ENCODE peak calls at places on chromosomes 4 and X, in nine cellular contexts. X, G, J, R, I, M, H, B and O are unnamed samples. For H3K27me3, the result is how much of the 10 kb centered on the place peaks cover.

GRCh38 chrX:42804524-42804923 is 26.6 kb upstream of the PPP1R2C start:
- DNase-seq in X (no peak), G (no peak), J (no peak), R (no peak), I (no peak), M (no peak), H (no peak), B (no peak), O (no peak)

GRCh38 chr4:122117743-122118142 is 34.4 kb upstream of the BLTP1 start:
- DNase-seq in X (no peak), G (no peak), J (no peak), R (peak), I (no peak), M (no peak), H (peak), B (peak), O (no peak)

GRCh38 chrX:115112411-115112810 is 76.8 kb upstream of the RBMXL3 start:
- DNase-seq in X (no peak), G (no peak), J (no peak), R (no peak), I (no peak), M (no peak), H (no peak), B (no peak), O (no peak)

GRCh38 chr4:1961563-1961962 is 47.2 kb downstream of the NELFA start:
- DNase-seq in X (no peak), G (no peak), J (no peak), R (no peak), I (no peak), M (no peak), H (no peak), B (no peak), O (no peak)

GRCh38 chr4:165612936-165613335 is 234.1 kb downstream of the CPE start:
- DNase-seq in X (no peak), G (no peak), J (no peak), R (no peak), I (no peak), M (no peak), H (no peak), B (no peak), O (no peak)

GRCh38 chr4:161356351-161356750 is 807.4 kb downstream of the FSTL5 start:
- DNase-seq in X (no peak), G (no peak), J (no peak), R (no peak), I (no peak), M (no peak), H (no peak), B (no peak), O (no peak)

GRCh38 chr4:2849267-2850140 is 5.9 kb downstream of the ADD1 start:
- DNase-seq in X (no peak), G (no peak), J (no peak), R (no peak), I (no peak), M (no peak), H (no peak), B (no peak), O (no peak)

GRCh38 chrX:49155243-49155899 is 7.2 kb upstream of the MAGIX start:
- DNase-seq in X (no peak), G (peak), J (no peak), R (peak), I (no peak), M (no peak), H (peak), B (peak), O (no peak)

GRCh38 chr4:149553959-149554520 is 261.6 kb downstream of the IQCM start:
- DNase-seq in X (no peak), G (no peak), J (no peak), R (no peak), I (no peak), M (no peak), H (no peak), B (no peak), O (no peak)

GRCh38 chr4:24226018-24226417 is 336.2 kb upstream of the PPARGC1A start:
- DNase-seq in X (no peak), G (no peak), J (no peak), R (no peak), I (no peak), M (no peak), H (no peak), B (peak), O (no peak)

DNA sequence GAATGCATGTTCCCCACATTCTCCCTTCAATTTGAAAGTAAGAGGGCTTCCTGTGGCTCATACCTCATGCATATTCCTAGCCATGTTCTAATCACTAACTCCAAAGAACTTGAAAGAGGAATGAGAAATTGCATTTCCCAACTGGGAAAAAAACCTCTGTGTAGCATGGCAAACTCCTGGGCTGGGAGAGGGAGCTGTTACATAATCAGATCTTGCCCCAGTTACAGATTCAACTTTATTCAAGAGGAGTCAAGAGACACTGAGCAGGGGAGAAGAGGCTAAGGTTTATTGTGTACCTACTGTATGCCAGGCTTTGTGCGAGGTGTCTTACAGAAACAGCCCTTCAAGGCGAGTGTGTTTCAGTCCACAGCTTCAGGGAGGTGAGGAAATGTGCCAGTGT is 90.1 kb downstream of the SLC2A9 start:
- DNase-seq in X (no peak), G (no peak), J (no peak), R (no peak), I (no peak), M (no peak), H (no peak), B (no peak), O (no peak)
- H3K4me3 ChIP-seq in X (no peak), G (no peak), J (no peak), R (no peak), I (no peak), M (no peak), H (no peak), B (no peak), O (no peak)

GRCh38 chr4:17577660-17578481 is 873 bp downstream of the LAP3 start:
- DNase-seq in X (no peak), G (peak), J (peak), R (peak), I (peak), M (peak), H (peak), B (peak), O (no peak)

GRCh38 chr4:17578482-17578891 is 1.5 kb downstream of the LAP3 start:
- DNase-seq in X (peak), G (peak), J (no peak), R (no peak), I (no peak), M (no peak), H (no peak), B (peak), O (no peak)

GRCh38 chr4:17574206-17574605 is 2.8 kb upstream of the LAP3 start:
- DNase-seq in X (no peak), G (no peak), J (no peak), R (no peak), I (no peak), M (no peak), H (no peak), B (no peak), O (no peak)

GRCh38 chr4:17580969-17581368 is 4.0 kb downstream of the LAP3 start:
- DNase-seq in X (no peak), G (no peak), J (no peak), R (peak), I (no peak), M (no peak), H (no peak), B (peak), O (no peak)

DNA sequence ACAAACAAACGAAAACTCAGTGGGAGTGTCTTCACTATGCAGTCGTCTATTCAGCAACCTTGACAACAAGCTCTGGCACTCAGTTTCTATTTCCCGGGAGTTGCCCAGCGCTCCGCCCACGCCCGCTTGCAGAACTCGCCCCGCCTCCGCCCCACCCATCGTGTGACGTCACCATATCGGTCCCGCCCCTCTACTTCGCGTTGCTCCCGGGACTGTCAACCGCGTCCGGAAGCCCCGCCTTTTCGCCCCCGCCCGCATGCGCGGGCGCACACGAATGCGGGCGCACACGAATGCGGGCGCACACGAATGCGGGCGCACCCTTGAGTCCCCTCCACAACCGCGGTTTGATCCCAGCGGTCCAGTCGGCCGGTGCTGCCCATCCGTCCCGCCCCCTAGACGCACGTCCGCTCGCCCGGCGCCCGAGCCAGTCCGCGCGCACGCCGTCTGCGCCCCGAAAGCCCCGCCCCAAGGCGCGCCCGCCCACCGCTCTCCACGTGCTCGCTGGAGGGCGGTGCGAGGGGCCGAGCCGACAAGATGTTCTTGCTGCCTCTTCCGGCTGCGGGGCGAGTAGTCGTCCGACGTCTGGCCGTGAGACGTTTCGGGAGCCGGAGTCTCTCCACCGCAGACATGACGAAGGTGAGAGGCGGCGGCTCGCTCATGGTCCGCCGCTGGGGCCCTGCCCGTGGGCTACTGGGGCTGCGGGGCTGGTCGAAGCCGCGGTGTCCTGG is at the start of gene LAP3:
- DNase-seq in X (peak), G (peak), J (peak), R (peak), I (peak), M (peak), H (peak), B (peak), O (peak)
- TF ChIP-seq CTCF in X (no peak), G (no peak), J (no peak), R (no peak), I (no peak), M (no peak), H (no peak), B (no peak), O (no peak)

GRCh38 chr4:26884486-26884988 is 23.9 kb downstream of the STIM2 start:
- DNase-seq in X (peak), G (no peak), J (no peak), R (no peak), I (no peak), M (no peak), H (no peak), B (no peak), O (no peak)
- H3K27me3 ChIP-seq in X (under half), G (under half), J (under half), R (under half), I (under half), M (under half), H (under half), B (under half), O (under half)

GRCh38 chr4:70996014-70996353 is 2.5 kb downstream of the DCK start:
- DNase-seq in X (no peak), G (no peak), J (no peak), R (no peak), I (no peak), M (no peak), H (no peak), B (no peak), O (no peak)
- H3K4me3 ChIP-seq in X (peak), G (no peak), J (peak), R (no peak), I (peak), M (no peak), H (no peak), B (no peak), O (no peak)

GRCh38 chr4:147110968-147111367 is 165.3 kb upstream of the TTC29 start:
- DNase-seq in X (no peak), G (peak), J (no peak), R (peak), I (no peak), M (no peak), H (peak), B (peak), O (no peak)
- TF ChIP-seq CTCF in X (no peak), G (peak), J (peak), R (peak), I (peak), M (no peak), H (no peak), B (peak), O (peak)

GRCh38 chrX:134562002-134562401 is 96.3 kb downstream of the PLAC1 start:
- DNase-seq in X (no peak), G (no peak), J (no peak), R (no peak), I (no peak), M (no peak), H (no peak), B (no peak), O (no peak)
- H3K27me3 ChIP-seq in X (under half), G (under half), J (under half), R (under half), I (under half), M (under half), H (under half), B (under half), O (under half)

GRCh38 chr4:76012388-76012801 is 5.1 kb upstream of the CXCL9 start:
- DNase-seq in X (no peak), G (no peak), J (no peak), R (peak), I (no peak), M (no peak), H (peak), B (peak), O (no peak)

GRCh38 chr4:76011700-76012387 is 4.5 kb upstream of the CXCL9 start:
- DNase-seq in X (peak), G (peak), J (peak), R (peak), I (no peak), M (no peak), H (peak), B (peak), O (peak)

GRCh38 chr4:76013540-76013939 is 6.2 kb upstream of the CXCL9 start:
- DNase-seq in X (no peak), G (no peak), J (no peak), R (no peak), I (no peak), M (no peak), H (no peak), B (no peak), O (no peak)

GRCh38 chr4:76007089-76007559 is at the start of gene CXCL9:
- DNase-seq in X (no peak), G (peak), J (no peak), R (no peak), I (no peak), M (no peak), H (peak), B (no peak), O (no peak)

GRCh38 chr4:76011018-76011670 is 3.8 kb upstream of the CXCL9 start:
- DNase-seq in X (no peak), G (no peak), J (no peak), R (no peak), I (no peak), M (no peak), H (no peak), B (no peak), O (no peak)
- H3K4me3 ChIP-seq in X (peak), G (no peak), J (peak), R (no peak), I (peak), M (no peak), H (no peak), B (no peak), O (no peak)

GRCh38 chr4:140152015-140152703 is 1.8 kb downstream of the MAML3 start:
- DNase-seq in X (no peak), G (peak), J (peak), R (no peak), I (peak), M (peak), H (no peak), B (no peak), O (no peak)
- TF ChIP-seq CTCF in X (no peak), G (peak), J (peak), R (peak), I (peak), M (no peak), H (peak), B (peak), O (no peak)

DNA sequence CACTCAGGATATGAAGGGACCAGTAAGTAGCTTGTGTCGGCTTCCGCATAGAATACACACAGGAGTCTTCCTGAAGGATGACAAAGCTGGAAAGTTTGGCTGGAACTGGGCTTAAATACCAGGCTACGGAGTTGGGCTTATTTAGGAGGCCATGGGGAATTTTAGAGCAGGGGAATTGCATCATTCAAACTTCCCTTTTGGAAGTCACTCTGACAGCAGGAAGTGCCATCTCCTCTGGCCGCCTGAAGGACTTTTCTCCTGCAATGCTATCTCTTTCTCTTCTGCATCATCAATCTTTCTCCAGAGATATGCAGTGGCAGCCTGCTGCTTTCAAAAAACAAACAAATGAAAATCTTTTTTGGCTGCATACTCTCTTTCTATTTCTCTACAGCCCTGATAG is 48.4 kb upstream of the PAK3 start:
- DNase-seq in X (no peak), G (no peak), J (no peak), R (peak), I (no peak), M (no peak), H (no peak), B (no peak), O (no peak)
- H3K27me3 ChIP-seq in X (under half), G (under half), J (under half), R (under half), I (under half), M (under half), H (under half), B (under half), O (under half)

GRCh38 chrX:109710181-109710580 is 22.9 kb downstream of the ACSL4 start:
- DNase-seq in X (no peak), G (no peak), J (no peak), R (no peak), I (no peak), M (no peak), H (no peak), B (peak), O (no peak)

GRCh38 chrX:109709129-109709631 is 23.9 kb downstream of the ACSL4 start:
- DNase-seq in X (peak), G (peak), J (no peak), R (peak), I (no peak), M (no peak), H (peak), B (peak), O (no peak)

GRCh38 chrX:109704563-109704962 is 28.5 kb downstream of the ACSL4 start:
- DNase-seq in X (peak), G (no peak), J (no peak), R (no peak), I (no peak), M (no peak), H (no peak), B (no peak), O (no peak)

DNA sequence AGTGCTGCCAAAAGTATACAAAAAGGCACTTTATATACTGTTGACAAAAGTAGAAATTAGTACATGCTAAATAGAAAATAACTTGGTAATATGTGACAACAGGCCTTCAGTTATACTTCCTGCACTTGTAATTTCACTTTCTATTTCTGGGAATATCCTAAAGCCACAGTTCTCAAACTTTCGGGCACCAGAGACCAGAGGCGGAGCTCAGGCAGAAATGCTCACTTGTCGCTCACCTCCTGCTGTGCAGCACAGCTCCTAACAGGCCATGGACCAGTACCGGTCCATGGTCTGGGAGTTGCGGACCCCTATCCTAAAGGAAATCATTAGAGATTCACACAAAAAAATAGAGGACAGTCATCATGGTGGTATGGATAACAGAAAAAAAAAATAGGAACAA is 25.7 kb downstream of the ACSL4 start:
- DNase-seq in X (no peak), G (no peak), J (peak), R (no peak), I (no peak), M (no peak), H (no peak), B (no peak), O (no peak)
- H3K4me3 ChIP-seq in X (peak), G (no peak), J (no peak), R (no peak), I (peak), M (no peak), H (no peak), B (no peak), O (no peak)